ENCODE peak calls at places on chromosomes 4 and X, in seven cellular contexts. M is AG09319; P is activated naive CD8-positive, alpha-beta T cell treated with anti-CD3 and anti-CD28 coated beads for 36 hours; F is ELF-1; Y is NCI-H1694 treated with DMSO at 0.1 percent for 48 hours; V is GM12892; S is NCI-H446. A is an unnamed sample.

GRCh38 chrX:151977923-151978322 is 3.4 kb upstream of the GABRE start:
- DNase-seq in Y (no peak), V (no peak), P (no peak), F (no peak), S (no peak), M (no peak), A (no peak)

GRCh38 chr4:3767569-3768288 is 1.5 kb downstream of the ADRA2C start:
- DNase-seq in V (no peak), M (no peak), P (peak), F (peak), S (no peak), Y (no peak), A (no peak)

GRCh38 chr4:9841072-9841471 is 59.6 kb downstream of the DRD5 start:
- DNase-seq in P (no peak), S (no peak), V (no peak), F (no peak), Y (no peak), M (no peak), A (no peak)

GRCh38 chr4:125062079-125062478 is 252.7 kb upstream of the FAT4 start:
- DNase-seq in V (no peak), F (no peak), P (no peak), Y (no peak), M (no peak), S (no peak), A (no peak)

GRCh38 chrX:134146493-134146892 is 90.5 kb upstream of the CCDC160 start:
- DNase-seq in P (no peak), Y (no peak), M (no peak), S (no peak), V (no peak), F (no peak), A (no peak)

GRCh38 chrX:104137496-104137895 is 19.3 kb downstream of the SLC25A53 start:
- DNase-seq in S (peak), V (no peak), Y (no peak), M (no peak), F (no peak), P (no peak), A (no peak)

GRCh38 chr4:160510925-160511324 is 1408.0 kb downstream of the RAPGEF2 start:
- DNase-seq in F (no peak), S (no peak), Y (no peak), P (no peak), V (no peak), M (no peak), A (no peak)

GRCh38 chrX:44428989-44429627 is 85.6 kb upstream of the EFHC2 start:
- DNase-seq in P (no peak), S (no peak), F (no peak), V (no peak), M (no peak), Y (no peak), A (peak)

GRCh38 chr4:185774815-185775684 is 36.9 kb downstream of the SORBS2 start:
- DNase-seq in M (peak), Y (no peak), F (no peak), S (no peak), V (no peak), P (no peak), A (no peak)

GRCh38 chr4:94412019-94413017 is 39.4 kb upstream of the PDLIM5 start:
- DNase-seq in F (no peak), P (no peak), V (no peak), S (peak), M (no peak), Y (no peak), A (no peak)

GRCh38 chrX:97322401-97322800 is 438.7 kb downstream of the RPA4 start:
- DNase-seq in M (no peak), S (no peak), V (no peak), F (no peak), Y (no peak), P (no peak), A (no peak)

GRCh38 chr4:143377635-143378099 is 41.0 kb downstream of the GAB1 start:
- DNase-seq in M (no peak), S (no peak), V (no peak), F (no peak), Y (no peak), P (no peak), A (no peak)

GRCh38 chrX:40550069-40550468 is 30.7 kb upstream of the ATP6AP2 start:
- DNase-seq in F (no peak), V (no peak), M (no peak), P (no peak), S (peak), Y (peak), A (no peak)

GRCh38 chrX:130170752-130171445 is 863 bp upstream of the RAB33A start:
- DNase-seq in Y (peak), P (peak), F (peak), S (peak), M (no peak), V (peak), A (peak)

GRCh38 chr4:8162625-8163024 is 4.0 kb upstream of the ABLIM2 start:
- DNase-seq in F (no peak), P (no peak), S (no peak), V (no peak), Y (no peak), M (no peak), A (no peak)

GRCh38 chr4:148857234-148857972 is 415.2 kb upstream of the NR3C2 start:
- DNase-seq in M (no peak), S (no peak), F (no peak), P (no peak), Y (no peak), V (no peak), A (no peak)

GRCh38 chr4:107838763-107839162 is 14.0 kb downstream of the SGMS2 start:
- DNase-seq in F (no peak), P (no peak), S (no peak), M (no peak), V (no peak), Y (no peak), A (no peak)

GRCh38 chr4:135744928-135745327 is 1543.3 kb upstream of the PABPC4L start:
- DNase-seq in F (no peak), S (no peak), V (no peak), Y (no peak), P (no peak), M (no peak), A (no peak)

GRCh38 chr4:128565054-128565453 is 244.4 kb upstream of the JADE1 start:
- DNase-seq in M (no peak), S (no peak), V (no peak), F (no peak), Y (no peak), P (no peak), A (no peak)

GRCh38 chr4:139628184-139629012 is 37.2 kb upstream of the MGST2 start:
- DNase-seq in P (no peak), V (no peak), Y (no peak), S (peak), F (no peak), M (no peak), A (no peak)

GRCh38 chr4:149031399-149031798 is 589.2 kb upstream of the NR3C2 start:
- DNase-seq in P (no peak), S (no peak), Y (no peak), V (no peak), M (no peak), F (no peak), A (no peak)

GRCh38 chrX:108090474-108091265 is 672 bp downstream of the PSMD10 start:
- DNase-seq in Y (no peak), P (no peak), F (no peak), S (no peak), V (no peak), M (no peak), A (no peak)

GRCh38 chr4:117370944-117371665 is 285.7 kb upstream of the TRAM1L1 start:
- DNase-seq in F (peak), Y (no peak), S (no peak), M (no peak), P (no peak), V (no peak), A (no peak)

GRCh38 chrX:31832263-31832662 is 760.4 kb upstream of the FTHL17 start:
- DNase-seq in M (no peak), V (no peak), F (no peak), S (peak), P (no peak), Y (no peak), A (no peak)

GRCh38 chr4:142110136-142110535 is 473.8 kb downstream of the IL15 start:
- DNase-seq in P (no peak), V (no peak), S (no peak), Y (no peak), M (no peak), F (no peak), A (no peak)

GRCh38 chr4:110364911-110365520 is 110.9 kb upstream of the ENPEP start:
- DNase-seq in F (peak), M (no peak), Y (no peak), V (no peak), S (no peak), P (no peak), A (no peak)

GRCh38 chr4:27666943-27667342 is 806.3 kb downstream of the STIM2 start:
- DNase-seq in P (no peak), M (no peak), V (no peak), F (no peak), S (peak), Y (no peak), A (no peak)

GRCh38 chrX:1077140-1077539 is 135.3 kb downstream of the CRLF2 start:
- DNase-seq in Y (no peak), F (peak), P (no peak), M (no peak), V (no peak), S (no peak), A (no peak)

GRCh38 chr4:95547708-95548471 is 883 bp downstream of the UNC5C start:
- DNase-seq in F (peak), S (peak), V (no peak), Y (no peak), M (no peak), P (no peak), A (peak)